ENCODE peak calls at places on chromosomes 1 and 21, in seven cellular contexts. L is CD8-positive, alpha-beta T cell; B is epithelial cell of esophagus; H is left lung; I is IMR-90; V is left ventricle myocardium inferior; E is adipocyte. K is an unnamed sample.

GRCh38 chr1:25654109-25654660 is 37.6 kb downstream of the MAN1C1 start:
- DNase-seq in V (no peak), L (no peak), E (no peak), I (no peak), H (no peak), B (no peak), K (no peak)

GRCh38 chr1:222973561-222973960 is 158.7 kb downstream of the DISP1 start:
- DNase-seq in E (no peak), L (no peak), H (no peak), V (no peak), I (no peak), B (no peak), K (no peak)

GRCh38 chr1:64546018-64546417 is 76.1 kb downstream of the CACHD1 start:
- DNase-seq in V (no peak), I (no peak), L (no peak), B (no peak), E (peak), H (no peak), K (no peak)

GRCh38 chr1:100034465-100034864 is 64.7 kb downstream of the SLC35A3 start:
- DNase-seq in B (peak), E (peak), H (no peak), V (no peak), L (no peak), I (peak), K (peak)

GRCh38 chr1:223114871-223115270 is 28.2 kb downstream of the TLR5 start:
- DNase-seq in L (no peak), V (no peak), E (peak), I (no peak), H (no peak), B (no peak), K (no peak)

GRCh38 chr1:111364690-111365089 is 62.8 kb downstream of the OVGP1 start:
- DNase-seq in H (no peak), L (no peak), E (peak), I (no peak), V (no peak), B (peak), K (no peak)

GRCh38 chr1:223216482-223217205 is 73.6 kb upstream of the TLR5 start:
- DNase-seq in L (no peak), B (no peak), V (no peak), I (no peak), E (no peak), H (no peak), K (no peak)

GRCh38 chr21:22791376-22791775 is 1793.2 kb downstream of the NCAM2 start:
- DNase-seq in H (no peak), E (no peak), B (no peak), L (no peak), V (no peak), I (no peak), K (no peak)

GRCh38 chr1:245715291-245715701 is 560.5 kb downstream of the KIF26B start:
- DNase-seq in I (peak), B (no peak), E (no peak), H (no peak), L (no peak), V (no peak), K (no peak)

GRCh38 chr21:33168886-33169285 is 60.9 kb upstream of the IFNAR2 start:
- DNase-seq in H (no peak), E (no peak), I (no peak), L (no peak), B (peak), V (no peak), K (no peak)

GRCh38 chr1:189681252-189681919 is 796.3 kb downstream of the BRINP3 start:
- DNase-seq in L (no peak), E (no peak), V (no peak), I (no peak), B (no peak), H (no peak), K (no peak)

GRCh38 chr1:15152318-15153183 is 996 bp upstream of the TMEM51 start:
- DNase-seq in B (peak), L (no peak), H (peak), V (peak), I (peak), E (peak), K (no peak)

GRCh38 chr1:24526940-24527542 is 24.4 kb downstream of the RCAN3 start:
- DNase-seq in V (no peak), I (peak), B (peak), H (no peak), E (peak), L (no peak), K (peak)

GRCh38 chr1:119773711-119774241 is 5.1 kb upstream of the HMGCS2 start:
- DNase-seq in H (no peak), I (peak), B (peak), L (no peak), V (no peak), E (peak), K (no peak)

GRCh38 chr1:26278835-26279597 is 870 bp upstream of the SH3BGRL3 start:
- DNase-seq in H (no peak), L (no peak), V (no peak), B (peak), I (peak), E (peak), K (no peak)

GRCh38 chr1:197327776-197328364 is 59.8 kb downstream of the CRB1 start:
- DNase-seq in B (peak), V (no peak), L (no peak), H (no peak), E (peak), I (peak), K (no peak)

GRCh38 chr1:81699234-81699633 is 101.5 kb upstream of the ADGRL2 start:
- DNase-seq in I (peak), V (no peak), H (no peak), E (peak), L (no peak), B (peak), K (no peak)

GRCh38 chr1:229629251-229629650 is 3.2 kb downstream of the URB2 start:
- DNase-seq in V (no peak), I (peak), E (peak), H (no peak), B (no peak), L (no peak), K (no peak)

GRCh38 chr1:223364685-223365382 is 858 bp upstream of the SUSD4 start:
- DNase-seq in I (no peak), B (no peak), L (peak), V (no peak), H (peak), E (no peak), K (no peak)

GRCh38 chr1:108732398-108732797 is 14.1 kb upstream of the STXBP3 start:
- DNase-seq in H (no peak), E (peak), B (peak), L (no peak), V (no peak), I (peak), K (no peak)

GRCh38 chr1:41343790-41344679 is 17.2 kb upstream of the FOXO6 start:
- DNase-seq in B (peak), E (no peak), V (no peak), I (no peak), L (no peak), H (no peak), K (no peak)

GRCh38 chr1:154193821-154194220 is 1.9 kb upstream of the TPM3 start:
- DNase-seq in L (no peak), B (peak), H (no peak), E (no peak), V (no peak), I (no peak), K (no peak)

GRCh38 chr1:206631085-206631509 is 4.2 kb upstream of the DYRK3 start:
- DNase-seq in I (peak), L (no peak), B (peak), V (peak), E (peak), H (no peak), K (peak)

GRCh38 chr1:185813401-185813979 is 79.3 kb downstream of the HMCN1 start:
- DNase-seq in E (peak), L (no peak), I (peak), V (no peak), H (no peak), B (peak), K (peak)

GRCh38 chr1:20751462-20751990 is 19.0 kb upstream of the SH2D5 start:
- DNase-seq in L (no peak), B (no peak), E (no peak), I (no peak), H (no peak), V (no peak), K (no peak)

GRCh38 chr1:5933676-5934057 is 58.6 kb downstream of the NPHP4 start:
- DNase-seq in V (no peak), I (peak), H (no peak), E (peak), B (no peak), L (no peak), K (no peak)

GRCh38 chr1:23632479-23633160 is 59.0 kb upstream of the RPL11 start:
- DNase-seq in B (no peak), L (no peak), E (no peak), V (no peak), I (peak), H (no peak), K (no peak)

GRCh38 chr1:216815239-216815955 is 92.2 kb upstream of the ESRRG start:
- DNase-seq in V (peak), L (no peak), B (peak), E (peak), H (no peak), I (peak), K (no peak)

GRCh38 chr1:76958808-76959207 is 91.5 kb downstream of the ST6GALNAC5 start:
- DNase-seq in E (no peak), L (no peak), I (no peak), H (no peak), B (no peak), V (no peak), K (no peak)

GRCh38 chr1:18948048-18948912 is 8.2 kb downstream of the IFFO2 start:
- DNase-seq in I (no peak), B (peak), L (peak), E (peak), V (no peak), H (no peak), K (peak)

DNA sequence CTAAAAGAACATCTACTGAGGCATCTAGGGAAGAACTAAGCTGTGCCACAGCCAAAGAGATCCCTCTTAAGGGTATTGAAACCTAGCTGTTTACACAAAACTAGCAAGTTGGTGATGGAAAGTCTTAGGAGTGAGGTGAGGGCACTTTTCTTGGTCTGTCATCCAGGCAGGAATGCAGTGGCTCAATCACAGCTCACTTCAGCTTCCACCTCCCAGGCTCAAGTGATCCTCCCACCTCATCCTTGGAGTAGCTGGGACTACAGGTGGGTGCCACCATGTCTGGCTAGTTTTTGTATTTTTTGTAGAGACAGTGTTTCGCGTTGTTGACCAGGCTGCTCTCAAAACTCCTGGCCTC is 2.4 kb downstream of the PLEKHO1 start:
- DNase-seq in V (no peak), H (no peak), L (no peak), B (no peak), I (no peak), E (peak), K (no peak)
- H3K4me3 ChIP-seq in V (peak), H (peak), L (peak), B (no peak), I (peak), E (peak), K (no peak)

DNA sequence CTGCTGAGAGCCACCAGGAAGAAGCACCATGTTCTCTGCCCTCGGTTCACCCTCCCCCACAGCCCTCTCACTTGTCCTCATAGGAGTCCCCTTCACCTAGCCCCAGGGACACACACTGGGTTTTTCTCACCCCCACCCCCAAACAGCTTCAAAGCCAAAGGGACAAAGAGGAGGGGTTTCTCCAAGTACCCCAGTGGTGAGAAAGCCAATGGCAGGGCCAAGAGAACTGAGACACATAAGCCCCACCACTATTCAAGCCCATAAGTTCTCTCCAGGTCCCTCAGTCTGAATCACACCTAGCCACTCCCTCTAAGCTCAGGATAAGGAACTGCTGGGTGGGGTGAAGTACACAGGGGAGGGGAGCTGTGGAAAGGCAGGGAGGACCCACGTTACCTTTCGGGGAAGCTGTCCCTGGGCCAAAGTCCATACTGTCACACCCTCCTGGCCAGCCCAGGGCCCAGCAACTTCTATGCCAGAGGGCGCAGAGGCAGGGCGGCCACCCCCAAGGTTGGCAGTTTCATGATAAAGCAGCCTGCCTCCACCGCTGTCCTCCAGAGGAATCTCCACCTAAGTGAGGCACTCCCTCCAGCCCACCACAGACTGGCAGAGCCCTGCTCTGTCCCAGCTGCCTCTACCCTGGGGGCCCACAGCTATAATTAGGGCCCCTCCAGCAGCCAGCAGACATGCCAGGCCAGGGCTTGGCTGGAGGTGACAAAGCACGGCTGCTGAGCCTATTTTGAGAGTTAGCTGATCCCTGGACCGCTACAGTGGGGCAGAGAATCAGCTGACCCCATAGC is 39.0 kb upstream of the PPP1R15B start:
- DNase-seq in E (no peak), I (no peak), L (no peak), V (peak), B (peak), H (no peak), K (no peak)
- H3K4me3 ChIP-seq in E (no peak), I (no peak), L (no peak), V (peak), B (no peak), H (no peak), K (no peak)

GRCh38 chr1:71196685-71197084 is 115.8 kb upstream of the ZRANB2 start:
- DNase-seq in E (peak), V (no peak), L (no peak), I (peak), B (peak), H (no peak), K (no peak)
- H3K4me3 ChIP-seq in E (no peak), V (no peak), L (no peak), I (no peak), B (no peak), H (no peak), K (no peak)

DNA sequence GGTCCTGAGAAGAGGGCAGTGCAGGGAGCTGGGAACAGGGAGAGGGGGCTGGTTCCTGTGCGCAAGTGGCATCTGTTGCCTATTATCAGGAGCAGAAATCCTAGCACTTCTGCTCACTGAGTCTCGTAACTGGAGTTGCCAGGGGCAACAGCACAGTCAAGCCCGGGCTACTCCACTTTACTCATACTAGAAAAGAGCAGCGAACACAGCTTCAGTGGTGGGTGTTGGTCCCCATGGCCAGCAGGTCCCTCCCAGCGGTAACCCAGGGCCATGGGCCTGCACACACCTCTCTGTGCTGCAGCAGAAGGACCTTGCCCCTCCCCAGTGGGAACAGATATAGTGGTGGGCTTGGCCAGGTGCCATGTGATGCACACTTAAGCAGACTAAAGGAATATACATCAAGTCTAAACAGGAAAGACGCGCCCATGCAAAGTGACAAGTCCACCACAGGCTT is 8.5 kb downstream of the PYCR2 start:
- DNase-seq in V (no peak), L (no peak), B (peak), I (no peak), H (no peak), E (no peak), K (no peak)
- H3K4me3 ChIP-seq in V (no peak), L (no peak), B (no peak), I (no peak), H (no peak), E (no peak), K (no peak)

DNA sequence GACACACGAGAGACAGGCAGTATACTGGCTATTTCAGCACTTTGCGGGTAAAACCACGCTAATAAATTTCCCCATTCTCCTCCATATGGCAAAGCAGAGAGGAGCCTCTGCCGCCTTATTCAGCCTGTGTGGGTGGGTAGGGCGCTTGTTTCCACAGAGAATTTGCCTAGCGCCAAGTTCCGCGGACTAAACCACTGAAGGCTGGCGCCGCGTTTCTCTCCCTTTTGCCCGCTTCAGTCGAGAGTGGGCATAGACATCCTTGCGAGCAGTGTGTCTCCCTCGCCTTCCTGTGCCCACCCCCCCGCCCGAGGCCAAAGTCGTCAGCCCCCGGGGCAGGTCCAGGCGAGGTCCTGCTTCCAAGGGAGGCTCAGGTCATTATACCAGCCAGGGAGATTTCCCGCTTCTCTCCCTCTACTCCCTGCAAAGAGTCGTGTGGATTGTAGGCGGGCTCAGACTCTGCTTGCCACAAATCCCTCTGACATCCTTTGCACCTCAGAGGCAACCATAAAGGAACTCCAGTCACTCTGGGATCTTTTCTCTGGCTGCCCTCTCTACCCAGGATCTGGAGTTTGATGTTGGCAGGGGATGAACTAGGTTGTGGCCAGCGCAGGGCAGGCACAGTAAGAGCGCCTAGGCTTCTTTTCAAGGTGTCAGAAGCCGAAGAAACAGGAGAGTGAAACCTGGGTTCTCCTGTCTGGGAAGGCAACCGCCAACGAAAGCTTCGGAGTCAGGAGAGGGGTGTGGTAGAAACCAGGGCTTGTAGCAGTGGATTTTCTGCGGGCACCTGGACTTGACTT is 8.8 kb downstream of the HLX start:
- DNase-seq in B (no peak), I (no peak), E (peak), L (no peak), V (no peak), H (no peak), K (no peak)
- H3K4me3 ChIP-seq in B (no peak), I (no peak), E (peak), L (no peak), V (peak), H (no peak), K (no peak)

GRCh38 chr1:152107289-152107983 is 7.8 kb downstream of the TCHH start:
- DNase-seq in H (peak), V (no peak), B (peak), I (no peak), E (no peak), L (no peak), K (no peak)

GRCh38 chr1:152109231-152109997 is 5.8 kb downstream of the TCHH start:
- DNase-seq in E (peak), B (peak), H (no peak), I (peak), V (no peak), L (no peak), K (no peak)

GRCh38 chr1:152109998-152110294 is 5.3 kb downstream of the TCHH start:
- DNase-seq in E (no peak), L (no peak), B (no peak), H (no peak), V (no peak), I (no peak), K (no peak)

GRCh38 chr1:152107984-152108898 is 7.0 kb downstream of the TCHH start:
- DNase-seq in E (peak), B (peak), L (no peak), V (peak), I (peak), H (peak), K (no peak)

GRCh38 chr1:152108899-152109222 is 6.4 kb downstream of the TCHH start:
- DNase-seq in B (peak), V (no peak), H (peak), L (no peak), E (peak), I (no peak), K (no peak)
- H3K4me3 ChIP-seq in B (peak), V (peak), H (no peak), L (no peak), E (peak), I (no peak), K (no peak)

GRCh38 chr1:3355894-3356826 is 98.3 kb upstream of the ARHGEF16 start:
- DNase-seq in E (no peak), L (no peak), V (no peak), I (no peak), B (no peak), H (no peak), K (no peak)
- H3K4me3 ChIP-seq in E (no peak), L (no peak), V (no peak), I (no peak), B (no peak), H (no peak), K (no peak)

GRCh38 chr21:38496224-38496623 is 2.1 kb downstream of the ERG start:
- DNase-seq in H (no peak), L (no peak), E (no peak), V (no peak), I (no peak), B (no peak), K (no peak)
- H3K4me3 ChIP-seq in H (peak), L (no peak), E (no peak), V (peak), I (no peak), B (no peak), K (no peak)

K was measured in Jurkat, Clone E6-1.